ENCODE peak calls at places on chromosome 2, in seven cellular contexts. I is activated T-helper 1 cell treated with anti-CD3 and anti-CD28 coated beads, Interleukin-2, amount 50 U/mL, for 16 hours; Q is AG09319; R is tibial artery; B is CD8-positive, alpha-beta memory T cell; S is GM13976; U is left ventricle myocardium superior. F is an unnamed sample.

GRCh38 chr2:52613064-52613463 is 1154.5 kb upstream of the CHAC2 start:
- DNase-seq in U (no peak), Q (no peak), R (no peak), I (no peak), S (no peak), B (no peak), F (no peak)

GRCh38 chr2:201470821-201471731 is 19.5 kb downstream of the STRADB start:
- DNase-seq in R (no peak), U (peak), I (no peak), S (no peak), Q (no peak), B (no peak), F (no peak)

GRCh38 chr2:72138011-72138881 is 9.4 kb downstream of the CYP26B1 start:
- DNase-seq in U (no peak), Q (no peak), S (no peak), I (no peak), B (no peak), R (peak), F (no peak)

GRCh38 chr2:21317131-21317530 is 193.4 kb downstream of the TDRD15 start:
- DNase-seq in S (peak), R (peak), B (no peak), I (no peak), Q (no peak), U (peak), F (peak)

GRCh38 chr2:126627623-126628022 is 28.3 kb upstream of the GYPC start:
- DNase-seq in R (no peak), I (no peak), Q (no peak), B (no peak), U (no peak), S (no peak), F (no peak)

GRCh38 chr2:62498739-62499138 is 7.3 kb downstream of the TMEM17 start:
- DNase-seq in R (no peak), U (no peak), Q (no peak), B (no peak), S (no peak), I (no peak), F (no peak)

GRCh38 chr2:188726561-188727247 is 247.5 kb upstream of the COL3A1 start:
- DNase-seq in R (no peak), I (no peak), B (no peak), S (no peak), U (no peak), Q (no peak), F (no peak)

GRCh38 chr2:3224681-3225080 is 152.9 kb downstream of the EIPR1 start:
- DNase-seq in S (no peak), Q (no peak), B (no peak), U (no peak), R (no peak), I (no peak), F (no peak)

GRCh38 chr2:180871649-180872048 is 108.8 kb upstream of the UBE2E3 start:
- DNase-seq in I (no peak), Q (no peak), R (no peak), U (no peak), S (no peak), B (no peak), F (no peak)

GRCh38 chr2:69815717-69816116 is 13.7 kb upstream of the GMCL1 start:
- DNase-seq in Q (no peak), R (no peak), I (no peak), S (no peak), B (no peak), U (no peak), F (no peak)

GRCh38 chr2:36731941-36732700 is 35.6 kb downstream of the VIT start:
- DNase-seq in R (no peak), B (no peak), Q (peak), I (no peak), U (no peak), S (no peak), F (no peak)

F was measured in GM12865.